ENCODE peak calls at places on chromosomes 12 and 14, in four cellular contexts. Z is choroid plexus epithelial cell, Y is hippocampal formation, W is astrocyte of the spinal cord. F is an unnamed sample.

GRCh38 chr12:63917864-63918742 is 73.6 kb downstream of the SRGAP1 start:
- DNase-seq in Y (no peak), W (peak), Z (peak), F (no peak)

GRCh38 chr14:105411017-105411941 is 8.3 kb upstream of the MTA1 start:
- DNase-seq in Y (no peak), W (peak), Z (peak), F (no peak)

GRCh38 chr14:24172261-24172860 is 481 bp downstream of the REC8 start:
- DNase-seq in Z (no peak), Y (peak), W (no peak), F (no peak)

GRCh38 chr14:77184396-77185092 is 2.9 kb downstream of the TMEM63C start:
- DNase-seq in Z (no peak), W (no peak), Y (no peak), F (no peak)

GRCh38 chr14:58663494-58664111 is 25.8 kb downstream of the DACT1 start:
- DNase-seq in Z (peak), Y (no peak), W (peak), F (no peak)

GRCh38 chr14:97164014-97164413 is 366.8 kb downstream of the VRK1 start:
- DNase-seq in Y (no peak), W (no peak), Z (no peak), F (no peak)

GRCh38 chr12:50401383-50402155 is 884 bp downstream of the LARP4 start:
- DNase-seq in W (peak), Z (peak), Y (peak), F (peak)

GRCh38 chr14:66965831-66966230 is 223.4 kb upstream of the GARIN2 start:
- DNase-seq in Y (no peak), W (peak), Z (peak), F (no peak)

GRCh38 chr12:116006141-116006540 is 271.4 kb downstream of the MED13L start:
- DNase-seq in Z (no peak), Y (no peak), W (no peak), F (no peak)

GRCh38 chr12:34406228-34406995 is 384.1 kb downstream of the ALG10 start:
- DNase-seq in W (no peak), Z (no peak), Y (no peak), F (no peak)

GRCh38 chr12:65192963-65193516 is 23.7 kb downstream of the LEMD3 start:
- DNase-seq in Z (no peak), Y (no peak), W (no peak), F (no peak)

GRCh38 chr12:18849761-18850160 is 111.8 kb downstream of the CAPZA3 start:
- DNase-seq in Y (no peak), Z (no peak), W (peak), F (no peak)

GRCh38 chr14:86779416-86779815 is 1213.6 kb downstream of the GALC start:
- DNase-seq in Y (no peak), Z (no peak), W (no peak), F (no peak)

F was measured in gastrocnemius medialis.